ENCODE peak calls at places on chromosomes 4 and X, in four cellular contexts. K is neural progenitor cell, W is colonic mucosa, H is substantia nigra. L is an unnamed sample.

GRCh38 chr4:3285558-3286334 is 7.1 kb upstream of the RGS12 start:
- DNase-seq in K (no peak), W (no peak), H (no peak), L (no peak)

GRCh38 chrX:150607200-150607599 is 38.8 kb downstream of the MTM1 start:
- DNase-seq in K (no peak), W (no peak), H (no peak), L (no peak)

GRCh38 chr4:176236909-176237308 is 32.1 kb downstream of the ASB5 start:
- DNase-seq in K (no peak), W (no peak), H (no peak), L (no peak)

GRCh38 chr4:2794707-2795557 is 2.0 kb downstream of the SH3BP2 start:
- DNase-seq in K (peak), W (peak), H (peak), L (no peak)

GRCh38 chr4:71261633-71262121 is 77.1 kb upstream of the SLC4A4 start:
- DNase-seq in K (no peak), W (no peak), H (no peak), L (no peak)

GRCh38 chr4:12260453-12260852 is 831.8 kb upstream of the HS3ST1 start:
- DNase-seq in K (no peak), W (no peak), H (no peak), L (no peak)

GRCh38 chr4:165361804-165362203 is 17.0 kb upstream of the CPE start:
- DNase-seq in K (no peak), W (no peak), H (no peak), L (no peak)

GRCh38 chr4:185017964-185018772 is at the start of gene HELT:
- DNase-seq in K (peak), W (no peak), H (no peak), L (no peak)

GRCh38 chr4:99447079-99447478 is 11.9 kb upstream of the ADH7 start:
- DNase-seq in K (peak), W (no peak), H (no peak), L (no peak)

GRCh38 chr4:3291411-3291968 is 1.3 kb upstream of the RGS12 start:
- DNase-seq in K (peak), W (peak), H (no peak), L (no peak)

GRCh38 chr4:152707632-152708031 is 27.8 kb upstream of the TMEM154 start:
- DNase-seq in K (no peak), W (no peak), H (no peak), L (no peak)
- H3K27ac ChIP-seq in K (no peak), W (no peak), H (no peak), L (no peak)

DNA sequence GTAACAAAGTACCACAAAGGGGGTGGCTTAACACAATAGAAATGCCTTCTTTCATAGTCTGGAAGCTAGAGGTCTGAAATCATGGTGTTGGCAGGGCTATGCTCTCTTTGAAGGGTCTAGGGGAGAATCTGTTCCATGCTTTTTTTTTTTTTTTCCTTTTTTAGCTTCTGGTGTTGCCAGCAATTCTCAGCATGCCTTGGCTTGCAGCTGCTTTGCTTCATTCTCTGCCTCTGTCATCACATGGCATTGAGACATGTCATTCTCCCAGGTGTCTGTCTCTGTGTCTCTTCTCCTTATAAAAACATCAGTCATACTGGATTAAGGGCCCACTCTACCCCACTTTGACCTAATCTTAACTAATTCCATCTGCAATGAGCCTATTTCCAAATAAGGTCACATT is 78.6 kb upstream of the BOD1L1 start:
- DNase-seq in K (no peak), W (no peak), H (no peak), L (no peak)
- H3K27ac ChIP-seq in K (no peak), W (peak), H (no peak), L (no peak)

DNA sequence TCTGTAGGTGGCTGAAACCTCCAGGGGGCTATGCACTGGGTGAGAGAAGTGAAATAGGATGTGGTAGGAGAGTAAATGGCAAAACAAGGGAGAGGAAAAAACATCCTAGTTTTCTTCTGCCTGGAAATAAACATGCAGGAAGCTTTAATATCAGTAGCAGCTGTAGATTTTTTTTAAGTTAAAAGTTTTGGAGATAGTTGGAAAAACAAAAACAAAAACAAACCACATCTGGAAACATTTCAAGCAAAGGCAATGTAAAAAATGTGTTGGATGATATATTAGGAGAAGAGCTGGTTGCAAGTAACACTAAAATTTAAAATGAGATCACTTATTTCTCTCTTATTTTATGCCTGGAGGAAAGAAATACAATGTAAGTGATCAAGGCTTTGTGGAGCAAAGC is 388.0 kb downstream of the SPRY1 start:
- DNase-seq in K (no peak), W (no peak), H (no peak), L (no peak)
- H3K27ac ChIP-seq in K (peak), W (no peak), H (no peak), L (no peak)

GRCh38 chr4:120018786-120019185 is 47.9 kb downstream of the MAD2L1 start:
- DNase-seq in K (no peak), W (no peak), H (no peak), L (no peak)
- H3K27ac ChIP-seq in K (no peak), W (no peak), H (no peak), L (no peak)

GRCh38 chrX:109783712-109784109 is 50.7 kb upstream of the ACSL4 start:
- DNase-seq in K (no peak), W (no peak), H (no peak), L (no peak)
- H3K27ac ChIP-seq in K (no peak), W (no peak), H (no peak), L (no peak)

GRCh38 chr4:8101213-8101781 is 57.3 kb downstream of the ABLIM2 start:
- DNase-seq in K (no peak), W (peak), H (no peak), L (no peak)

GRCh38 chr4:8102831-8103230 is 55.8 kb downstream of the ABLIM2 start:
- DNase-seq in K (no peak), W (no peak), H (no peak), L (no peak)

GRCh38 chr4:8099981-8100464 is 58.6 kb downstream of the ABLIM2 start:
- DNase-seq in K (no peak), W (no peak), H (no peak), L (no peak)

GRCh38 chr4:8101796-8102355 is 56.7 kb downstream of the ABLIM2 start:
- DNase-seq in K (no peak), W (no peak), H (no peak), L (no peak)

GRCh38 chr4:8100696-8101095 is 57.9 kb downstream of the ABLIM2 start:
- DNase-seq in K (no peak), W (no peak), H (no peak), L (no peak)
- H3K27ac ChIP-seq in K (no peak), W (no peak), H (no peak), L (no peak)

GRCh38 chrX:69307736-69308135 is 142.5 kb upstream of the PJA1 start:
- DNase-seq in K (peak), W (no peak), H (no peak), L (no peak)

GRCh38 chrX:69306063-69306404 is 140.8 kb upstream of the PJA1 start:
- DNase-seq in K (no peak), W (no peak), H (no peak), L (no peak)

GRCh38 chrX:69312141-69312670 is 147.0 kb upstream of the PJA1 start:
- DNase-seq in K (no peak), W (no peak), H (no peak), L (no peak)

GRCh38 chrX:69307029-69307428 is 141.8 kb upstream of the PJA1 start:
- DNase-seq in K (no peak), W (no peak), H (no peak), L (no peak)

GRCh38 chrX:69309074-69309792 is 144.0 kb upstream of the PJA1 start:
- DNase-seq in K (no peak), W (no peak), H (no peak), L (no peak)
- H3K27ac ChIP-seq in K (no peak), W (no peak), H (no peak), L (no peak)

DNA sequence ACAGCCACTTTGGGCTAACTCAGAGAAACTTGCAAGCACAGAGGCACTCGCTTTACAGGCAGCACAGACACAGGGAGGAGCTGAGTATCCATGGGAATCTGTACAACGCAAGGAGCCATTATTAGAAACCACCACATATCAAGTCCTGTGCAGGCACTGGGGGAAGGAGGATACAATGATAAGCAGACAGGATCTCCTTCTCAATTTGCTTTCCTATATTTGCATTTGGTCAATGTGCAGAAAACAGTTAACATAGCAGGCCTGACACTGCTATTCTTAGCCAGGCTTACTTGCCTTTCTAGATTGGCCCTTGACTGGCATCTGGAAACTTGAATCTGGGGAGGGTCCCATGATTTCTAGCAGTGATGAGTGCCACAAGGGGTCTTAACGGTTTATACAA is 65.8 kb downstream of the TEC start:
- DNase-seq in K (no peak), W (no peak), H (no peak), L (no peak)
- H3K27ac ChIP-seq in K (no peak), W (no peak), H (no peak), L (no peak)

DNA sequence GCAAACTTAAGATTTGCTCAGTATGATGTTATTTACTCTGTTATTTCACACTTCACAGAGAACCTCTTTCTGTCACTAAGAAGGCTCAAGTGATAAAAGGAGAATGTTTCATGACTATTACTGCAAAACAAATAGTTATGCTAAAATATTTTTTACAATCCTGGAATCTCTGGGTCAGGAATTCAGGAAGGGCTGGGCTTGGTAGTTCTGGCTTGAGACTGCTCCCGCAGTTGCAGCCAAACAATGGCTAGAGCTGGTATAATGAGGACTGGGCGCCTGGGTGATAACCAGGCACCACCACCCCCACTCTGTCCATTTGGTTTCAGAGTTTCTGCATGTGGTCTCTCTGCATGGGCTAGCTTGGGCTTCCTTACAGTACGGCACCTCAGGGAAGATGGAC is 28.7 kb upstream of the SPP1 start:
- DNase-seq in K (no peak), W (no peak), H (no peak), L (no peak)
- H3K27ac ChIP-seq in K (no peak), W (no peak), H (no peak), L (no peak)

GRCh38 chr4:145034727-145035211 is 63.2 kb downstream of the ANAPC10 start:
- DNase-seq in K (no peak), W (no peak), H (no peak), L (no peak)
- H3K27ac ChIP-seq in K (no peak), W (no peak), H (no peak), L (no peak)